ENCODE peak calls at places on chromosomes 5 and 9, in ten cellular contexts. I is GM18507; Q is stimulated activated naive CD8-positive, alpha-beta T cell treated with anti-CD3 and anti-CD28 coated beads, Interleukin-15, amount 100 ng/mL, for 72 hours; H is amygdala; G is activated CD4-positive, alpha-beta T cell treated with anti-CD3 and anti-CD28 coated beads for 48 hours; X is stimulated activated CD8-positive, alpha-beta memory T cell treated with anti-CD3 and anti-CD28 coated beads, Interleukin-12 subunit alpha, Interleukin-12 subunit beta, amount 100 ng/mL, for 4 hours; Y is astrocyte of the hippocampus; K is Calu3; B is cardiac muscle cell; W is non-pigmented ciliary epithelial cell. D is an unnamed sample.

GRCh38 chr9:85202596-85202995 is 533.1 kb downstream of the NTRK2 start:
- DNase-seq in Y (peak; percentile 61), H (no peak), G (no peak), X (no peak), Q (no peak), W (no peak), K (peak; percentile 10), B (peak; percentile 6), I (no peak), D (peak; percentile 42)

GRCh38 chr5:172123269-172123692 is 64.7 kb downstream of the STK10 start:
- DNase-seq in I (no peak), K (no peak), H (peak; percentile 7), G (no peak), Y (peak; percentile 81), W (no peak), X (no peak), B (peak; percentile 40), Q (no peak), D (peak; percentile 36)

GRCh38 chr9:86246752-86247161 is 12.7 kb downstream of the C9orf153 start:
- DNase-seq in G (no peak), X (no peak), Q (no peak), K (no peak), I (peak; percentile 32), H (no peak), W (no peak), Y (no peak), B (no peak), D (no peak)

GRCh38 chr5:110803467-110804326 is 64.9 kb downstream of the SLC25A46 start:
- DNase-seq in K (no peak), X (no peak), Y (no peak), H (no peak), G (no peak), Q (no peak), W (no peak), I (no peak), B (no peak), D (no peak)

GRCh38 chr5:90809695-90810094 is 251.1 kb downstream of the ADGRV1 start:
- DNase-seq in X (no peak), W (no peak), G (no peak), I (no peak), B (peak; percentile 26), Q (no peak), K (no peak), H (no peak), Y (peak; percentile 23), D (no peak)

GRCh38 chr5:160171656-160172055 is 52.4 kb upstream of the PWWP2A start:
- DNase-seq in G (no peak), K (no peak), I (no peak), Y (no peak), X (no peak), B (no peak), W (no peak), Q (no peak), H (no peak), D (no peak)

GRCh38 chr5:113259034-113259433 is 175.8 kb downstream of the TSSK1B start:
- DNase-seq in Y (no peak), X (no peak), Q (no peak), K (no peak), I (no peak), G (no peak), B (no peak), H (no peak), W (no peak), D (no peak)

GRCh38 chr9:129761293-129761900 is 8.6 kb upstream of the PTGES start:
- DNase-seq in B (no peak), G (no peak), I (no peak), Q (no peak), H (no peak), Y (peak; percentile 16), X (no peak), K (no peak), W (no peak), D (no peak)

GRCh38 chr5:90022002-90022710 is 387.4 kb downstream of the CETN3 start:
- DNase-seq in W (no peak), Q (no peak), X (no peak), Y (peak; percentile 52), I (no peak), G (no peak), K (peak; percentile 34), H (no peak), B (no peak), D (no peak)

GRCh38 chr5:157022002-157022401 is 36.9 kb downstream of the HAVCR1 start:
- DNase-seq in K (no peak), W (no peak), H (no peak), Q (no peak), I (no peak), X (no peak), B (no peak), G (no peak), Y (no peak), D (no peak)

GRCh38 chr5:164132358-164132757 is 626.9 kb downstream of the MAT2B start:
- DNase-seq in Y (no peak), K (no peak), I (no peak), W (no peak), B (no peak), G (no peak), H (no peak), X (no peak), Q (no peak), D (no peak)

GRCh38 chr5:54990751-54991349 is 5.5 kb upstream of the ESM1 start:
- DNase-seq in G (no peak), X (no peak), W (peak; percentile 52), I (no peak), Y (peak; percentile 52), H (no peak), Q (no peak), B (no peak), K (no peak), D (peak; percentile 80)

GRCh38 chr5:133052317-133053175 is 733 bp downstream of the HSPA4 start:
- DNase-seq in W (no peak), X (peak; percentile 15), Q (peak; percentile 72), Y (peak; percentile 75), K (peak; percentile 80), I (peak; percentile 47), H (peak; percentile 12), G (peak; percentile 83), B (peak; percentile 50), D (peak; percentile 60)

GRCh38 chr5:33310471-33310870 is 130.3 kb upstream of the TARS1 start:
- DNase-seq in B (no peak), Q (no peak), G (no peak), K (no peak), X (no peak), W (peak; percentile 81), Y (peak; percentile 25), I (no peak), H (no peak), D (peak; percentile 49)

GRCh38 chr5:179257190-179257741 is 88.0 kb downstream of the ADAMTS2 start:
- DNase-seq in B (no peak), K (no peak), H (no peak), Q (peak; percentile 3), G (no peak), X (no peak), W (no peak), Y (no peak), I (no peak), D (no peak)

GRCh38 chr5:124000558-124000957 is 488.6 kb downstream of the CSNK1G3 start:
- DNase-seq in Y (peak; percentile 55), Q (no peak), B (no peak), I (no peak), G (no peak), K (no peak), H (no peak), W (no peak), X (no peak), D (no peak)

GRCh38 chr9:126675147-126675467 is 61.4 kb downstream of the LMX1B start:
- DNase-seq in G (no peak), B (no peak), K (no peak), W (no peak), H (no peak), Y (no peak), Q (no peak), I (no peak), X (no peak), D (no peak)

GRCh38 chr5:8508196-8508595 is 639.2 kb downstream of the MTRR start:
- DNase-seq in G (no peak), W (no peak), H (no peak), B (no peak), I (no peak), Q (no peak), X (no peak), Y (no peak), K (no peak), D (peak; percentile 90)

GRCh38 chr5:17455937-17456336 is 42.1 kb upstream of the TAF11L2 start:
- DNase-seq in G (no peak), W (no peak), H (no peak), B (no peak), K (no peak), Q (no peak), Y (no peak), I (no peak), X (no peak), D (no peak)

GRCh38 chr5:67266654-67267350 is 70.2 kb upstream of the CD180 start:
- DNase-seq in W (no peak), G (no peak), B (no peak), I (no peak), H (no peak), Y (no peak), Q (no peak), X (no peak), K (no peak), D (no peak)

GRCh38 chr5:10192309-10192708 is 57.4 kb downstream of the ATPSCKMT start:
- DNase-seq in Q (no peak), Y (peak; percentile 21), I (no peak), B (no peak), W (peak; percentile 30), X (no peak), G (no peak), K (no peak), H (no peak), D (peak; percentile 42)

GRCh38 chr9:135930446-135931345 is 23.4 kb upstream of the CAMSAP1 start:
- DNase-seq in G (no peak), B (no peak), Y (no peak), Q (no peak), K (no peak), X (no peak), H (no peak), I (no peak), W (no peak), D (no peak)

GRCh38 chr9:87433853-87434252 is 63.8 kb upstream of the DAPK1 start:
- DNase-seq in G (no peak), B (no peak), K (no peak), I (no peak), X (no peak), H (no peak), Q (no peak), Y (no peak), W (no peak), D (no peak)

GRCh38 chr9:76531231-76531775 is 72.3 kb downstream of the GCNT1 start:
- DNase-seq in Q (no peak), B (no peak), G (no peak), K (no peak), W (no peak), I (no peak), X (no peak), Y (peak; percentile 15), H (no peak), D (no peak)

GRCh38 chr5:125011982-125012381 is 265.5 kb upstream of the ZNF608 start:
- DNase-seq in I (no peak), H (no peak), W (no peak), G (no peak), Q (no peak), B (peak; percentile 12), Y (no peak), K (no peak), X (no peak), D (no peak)

D was measured in HT1080.